ENCODE peak calls at places on chromosomes 6 and 20, in four cellular contexts. W is BJ; M is T-helper 1 cell; S is naive thymus-derived CD4-positive, alpha-beta T cell. K is an unnamed sample.

GRCh38 chr20:18727032-18727508 is 86.5 kb upstream of the SCP2D1 start:
- DNase-seq in M (no peak), W (no peak), S (no peak), K (no peak)

GRCh38 chr6:163327936-163328335 is 86.6 kb upstream of the QKI start:
- DNase-seq in S (no peak), M (no peak), W (no peak), K (no peak)

GRCh38 chr6:36054965-36055364 is 27.4 kb downstream of the MAPK14 start:
- DNase-seq in W (no peak), S (no peak), M (no peak), K (no peak)

GRCh38 chr20:12596863-12597262 is 411.9 kb upstream of the SPTLC3 start:
- DNase-seq in S (no peak), W (no peak), M (no peak), K (no peak)

GRCh38 chr6:166490671-166491500 is 95.6 kb downstream of the RAMACL start:
- DNase-seq in W (no peak), M (no peak), S (no peak), K (no peak)

GRCh38 chr6:563863-564262 is 93.0 kb downstream of the HUS1B start:
- DNase-seq in S (no peak), M (no peak), W (no peak), K (no peak)

GRCh38 chr20:19205999-19206398 is 6.4 kb upstream of the SLC24A3 start:
- DNase-seq in S (peak; percentile 30), W (no peak), M (peak; percentile 6), K (peak; percentile 85)

GRCh38 chr20:50569864-50570836 is 60.0 kb downstream of the PTPN1 start:
- DNase-seq in M (peak; percentile 11), W (no peak), S (peak; percentile 47), K (peak; percentile 47)

GRCh38 chr6:35407086-35407485 is 45.1 kb upstream of the FANCE start:
- DNase-seq in W (no peak), S (no peak), M (no peak), K (no peak)